ENCODE peak calls at places on chromosomes 11 and 22, in ten cellular contexts. One of them, this sample, is unnamed.

GRCh38 chr11:86063536-86063935 is 5.3 kb downstream of the PICALM start:
- DNase-seq in DMS153: no peak
- DNase-seq in cardiac fibroblast: peak; percentile 32
- DNase-seq in neural crest cell: no peak
- DNase-seq in C1 segment of cervical spinal cord: no peak
- DNase-seq in skeletal muscle cell: no peak
- DNase-seq in amniotic epithelial cell: peak; percentile 43
- DNase-seq in effector memory CD4-positive, alpha-beta T cell: no peak
- DNase-seq in AG04449: no peak
- DNase-seq in ELF-1: no peak
- DNase-seq in this sample: no peak

GRCh38 chr11:18704698-18705097 is 6.1 kb downstream of the TMEM86A start:
- DNase-seq in DMS153: no peak
- DNase-seq in cardiac fibroblast: no peak
- DNase-seq in neural crest cell: no peak
- DNase-seq in C1 segment of cervical spinal cord: no peak
- DNase-seq in skeletal muscle cell: no peak
- DNase-seq in amniotic epithelial cell: no peak
- DNase-seq in effector memory CD4-positive, alpha-beta T cell: no peak
- DNase-seq in AG04449: no peak
- DNase-seq in ELF-1: no peak
- DNase-seq in this sample: no peak

GRCh38 chr11:126102436-126102894 is 39.8 kb upstream of the CDON start:
- DNase-seq in DMS153: no peak
- DNase-seq in cardiac fibroblast: peak; percentile 76
- DNase-seq in neural crest cell: no peak
- DNase-seq in C1 segment of cervical spinal cord: no peak
- DNase-seq in skeletal muscle cell: no peak
- DNase-seq in amniotic epithelial cell: peak; percentile 28
- DNase-seq in effector memory CD4-positive, alpha-beta T cell: no peak
- DNase-seq in AG04449: no peak
- DNase-seq in ELF-1: no peak
- DNase-seq in this sample: no peak

GRCh38 chr11:21040615-21041014 is 371.2 kb downstream of the NELL1 start:
- DNase-seq in DMS153: no peak
- DNase-seq in cardiac fibroblast: no peak
- DNase-seq in neural crest cell: no peak
- DNase-seq in C1 segment of cervical spinal cord: no peak
- DNase-seq in skeletal muscle cell: no peak
- DNase-seq in amniotic epithelial cell: no peak
- DNase-seq in effector memory CD4-positive, alpha-beta T cell: no peak
- DNase-seq in AG04449: no peak
- DNase-seq in ELF-1: no peak
- DNase-seq in this sample: no peak

GRCh38 chr22:30537083-30537731 is 9.3 kb downstream of the SEC14L6 start:
- DNase-seq in DMS153: no peak
- DNase-seq in cardiac fibroblast: no peak
- DNase-seq in neural crest cell: no peak
- DNase-seq in C1 segment of cervical spinal cord: no peak
- DNase-seq in skeletal muscle cell: no peak
- DNase-seq in amniotic epithelial cell: no peak
- DNase-seq in effector memory CD4-positive, alpha-beta T cell: no peak
- DNase-seq in AG04449: no peak
- DNase-seq in ELF-1: no peak
- DNase-seq in this sample: no peak

GRCh38 chr11:72737341-72737740 is 14.9 kb downstream of the ARAP1 start:
- DNase-seq in DMS153: no peak
- DNase-seq in cardiac fibroblast: no peak
- DNase-seq in neural crest cell: no peak
- DNase-seq in C1 segment of cervical spinal cord: no peak
- DNase-seq in skeletal muscle cell: no peak
- DNase-seq in amniotic epithelial cell: no peak
- DNase-seq in effector memory CD4-positive, alpha-beta T cell: no peak
- DNase-seq in AG04449: no peak
- DNase-seq in ELF-1: no peak
- DNase-seq in this sample: no peak

GRCh38 chr11:108241370-108242037 is 18.6 kb downstream of the ATM start:
- DNase-seq in DMS153: no peak
- DNase-seq in cardiac fibroblast: no peak
- DNase-seq in neural crest cell: no peak
- DNase-seq in C1 segment of cervical spinal cord: no peak
- DNase-seq in skeletal muscle cell: no peak
- DNase-seq in amniotic epithelial cell: peak; percentile 15
- DNase-seq in effector memory CD4-positive, alpha-beta T cell: no peak
- DNase-seq in AG04449: no peak
- DNase-seq in ELF-1: no peak
- DNase-seq in this sample: no peak

GRCh38 chr22:21936151-21936778 is 16.4 kb downstream of the PPM1F start:
- DNase-seq in DMS153: no peak
- DNase-seq in cardiac fibroblast: peak; percentile 28
- DNase-seq in neural crest cell: no peak
- DNase-seq in C1 segment of cervical spinal cord: peak; percentile 26
- DNase-seq in skeletal muscle cell: no peak
- DNase-seq in amniotic epithelial cell: peak; percentile 53
- DNase-seq in effector memory CD4-positive, alpha-beta T cell: no peak
- DNase-seq in AG04449: no peak
- DNase-seq in ELF-1: no peak
- DNase-seq in this sample: no peak

GRCh38 chr11:24828938-24829337 is 332.1 kb downstream of the LUZP2 start:
- DNase-seq in DMS153: no peak
- DNase-seq in cardiac fibroblast: no peak
- DNase-seq in neural crest cell: no peak
- DNase-seq in C1 segment of cervical spinal cord: no peak
- DNase-seq in skeletal muscle cell: no peak
- DNase-seq in amniotic epithelial cell: no peak
- DNase-seq in effector memory CD4-positive, alpha-beta T cell: no peak
- DNase-seq in AG04449: no peak
- DNase-seq in ELF-1: no peak
- DNase-seq in this sample: no peak